ENCODE peak calls at places on chromosomes 3 and 15, in nine cellular contexts. S is CD8-positive, alpha-beta memory T cell; D is brain microvascular endothelial cell; B is cardiac fibroblast; U is NCI-H2081; O is NK-92 treated with Interleukin-12 subunit alpha and Interleukin-12 subunit beta, amount 100 ng/mL, for 24 hours; L is GM06990; W is ELR; N is AG09309. P is an unnamed sample.

GRCh38 chr3:73255609-73256029 is 194.2 kb downstream of the EBLN2 start:
- DNase-seq in S (no peak), D (peak), B (peak), U (no peak), O (no peak), L (no peak), W (peak), N (peak), P (peak)

GRCh38 chr3:45204136-45204535 is 22.0 kb downstream of the TMEM158 start:
- DNase-seq in S (no peak), D (peak), B (peak), U (no peak), O (no peak), L (no peak), W (peak), N (no peak), P (no peak)

GRCh38 chr3:156252656-156253055 is 132.3 kb downstream of the KCNAB1 start:
- DNase-seq in S (no peak), D (no peak), B (no peak), U (no peak), O (no peak), L (no peak), W (no peak), N (no peak), P (no peak)

GRCh38 chr3:59570816-59571215 is 521.0 kb upstream of the CFAP20DC start:
- DNase-seq in S (no peak), D (no peak), B (no peak), U (no peak), O (no peak), L (no peak), W (no peak), N (no peak), P (no peak)

GRCh38 chr3:122577409-122578028 is at the start of gene PARP15:
- DNase-seq in S (peak), D (no peak), B (no peak), U (no peak), O (no peak), L (peak), W (peak), N (no peak), P (no peak)

GRCh38 chr15:78149805-78150751 is 916 bp downstream of the IDH3A start:
- DNase-seq in S (no peak), D (no peak), B (peak), U (peak), O (no peak), L (no peak), W (peak), N (no peak), P (peak)

GRCh38 chr3:138184994-138185393 is 2.1 kb upstream of the ARMC8 start:
- DNase-seq in S (no peak), D (no peak), B (peak), U (no peak), O (no peak), L (no peak), W (peak), N (no peak), P (no peak)

GRCh38 chr3:414063-414462 is 217.5 kb downstream of the CHL1 start:
- DNase-seq in S (no peak), D (no peak), B (peak), U (peak), O (no peak), L (no peak), W (peak), N (no peak), P (no peak)

GRCh38 chr3:94173667-94174434 is 111.0 kb downstream of the NSUN3 start:
- DNase-seq in S (no peak), D (peak), B (peak), U (no peak), O (no peak), L (no peak), W (peak), N (no peak), P (no peak)

GRCh38 chr3:10226293-10226692 is 22.0 kb upstream of the TATDN2 start:
- DNase-seq in S (no peak), D (no peak), B (no peak), U (no peak), O (no peak), L (no peak), W (no peak), N (no peak), P (no peak)

GRCh38 chr3:123161167-123161566 is 40.6 kb upstream of the SEC22A start:
- DNase-seq in S (no peak), D (no peak), B (no peak), U (no peak), O (no peak), L (no peak), W (no peak), N (no peak), P (no peak)

GRCh38 chr3:129996073-129996472 is 21.6 kb downstream of the TRH start:
- DNase-seq in S (no peak), D (no peak), B (no peak), U (no peak), O (no peak), L (no peak), W (no peak), N (no peak), P (no peak)

GRCh38 chr3:152718810-152719209 is 116.1 kb upstream of the P2RY1 start:
- DNase-seq in S (no peak), D (no peak), B (no peak), U (no peak), O (no peak), L (no peak), W (peak), N (no peak), P (no peak)

GRCh38 chr15:65791335-65792129 is 561 bp downstream of the DENND4A start:
- DNase-seq in S (peak), D (peak), B (peak), U (peak), O (peak), L (no peak), W (peak), N (no peak), P (peak)

GRCh38 chr3:147370316-147370715 is 36.0 kb downstream of the ZIC4 start:
- DNase-seq in S (no peak), D (no peak), B (no peak), U (no peak), O (no peak), L (no peak), W (no peak), N (no peak), P (no peak)

GRCh38 chr3:8984512-8984911 is 21.2 kb upstream of the RAD18 start:
- DNase-seq in S (no peak), D (no peak), B (no peak), U (no peak), O (no peak), L (no peak), W (no peak), N (no peak), P (no peak)

GRCh38 chr3:132079150-132079549 is 44.3 kb upstream of the CPNE4 start:
- DNase-seq in S (no peak), D (peak), B (peak), U (no peak), O (no peak), L (no peak), W (no peak), N (no peak), P (no peak)

GRCh38 chr3:166123576-166123975 is 286.4 kb upstream of the BCHE start:
- DNase-seq in S (no peak), D (no peak), B (no peak), U (no peak), O (no peak), L (no peak), W (peak), N (no peak), P (no peak)

GRCh38 chr15:62782100-62782791 is 260.3 kb upstream of the TPM1 start:
- DNase-seq in S (no peak), D (peak), B (peak), U (peak), O (no peak), L (no peak), W (peak), N (no peak), P (peak)

P was measured in HEK293T.